ENCODE peak calls at places on chromosomes 5 and 9, in four cellular contexts. X, K, V and B are unnamed samples.

GRCh38 chr9:136723362-136723976 is 11.1 kb downstream of the DIPK1B start:
- DNase-seq in X (no peak), K (peak; percentile 36), V (no peak), B (no peak)

GRCh38 chr5:138809391-138809790 is 56.2 kb downstream of the CTNNA1 start:
- DNase-seq in X (no peak), K (no peak), V (no peak), B (no peak)

GRCh38 chr5:72366324-72366976 is 46.3 kb downstream of the PTCD2 start:
- DNase-seq in V (peak; percentile 93), X (peak; percentile 32), K (peak; percentile 80), B (peak; percentile 43)

GRCh38 chr5:179343902-179344300 is 1.4 kb downstream of the ADAMTS2 start:
- DNase-seq in V (peak; percentile 58), X (no peak), K (peak; percentile 49), B (no peak)

GRCh38 chr5:56588636-56589485 is 226.5 kb upstream of the MAP3K1 start:
- DNase-seq in K (peak; percentile 35), V (no peak), X (peak; percentile 78), B (peak; percentile 80)

GRCh38 chr9:95627802-95628201 is 111.0 kb upstream of the PTCH1 start:
- DNase-seq in X (no peak), K (no peak), V (peak; percentile 5), B (no peak)

GRCh38 chr9:128124873-128125574 is 2.5 kb downstream of the PTGES2 start:
- DNase-seq in V (peak; percentile 78), X (no peak), K (peak; percentile 79), B (no peak)

GRCh38 chr5:68290260-68290674 is 74.7 kb downstream of the PIK3R1 start:
- DNase-seq in X (peak; percentile 20), K (no peak), V (peak; percentile 73), B (no peak)

GRCh38 chr9:113187935-113188595 is 33.0 kb downstream of the FKBP15 start:
- DNase-seq in K (peak; percentile 90), X (no peak), V (peak; percentile 98), B (no peak)

GRCh38 chr9:113918697-113919390 is 42.7 kb downstream of the ZNF618 start:
- DNase-seq in V (no peak), X (no peak), K (no peak), B (no peak)

GRCh38 chr9:105116047-105116868 is 128.2 kb upstream of the SLC44A1 start:
- DNase-seq in V (no peak), X (no peak), K (peak; percentile 40), B (no peak)

GRCh38 chr9:113675475-113675941 is 200.6 kb upstream of the ZNF618 start:
- DNase-seq in V (peak; percentile 91), X (no peak), K (peak; percentile 90), B (no peak)

GRCh38 chr9:129102095-129102525 is 8.5 kb downstream of the CRAT start:
- DNase-seq in K (no peak), X (no peak), V (no peak), B (no peak)

GRCh38 chr5:149282966-149283332 is 11.3 kb downstream of the AFAP1L1 start:
- DNase-seq in K (no peak), X (no peak), V (no peak), B (no peak)

GRCh38 chr5:171157775-171158174 is 151.3 kb upstream of the TLX3 start:
- DNase-seq in K (no peak), X (no peak), V (no peak), B (no peak)

GRCh38 chr5:171158581-171158980 is 150.5 kb upstream of the TLX3 start:
- DNase-seq in V (no peak), K (no peak), X (no peak), B (no peak)

GRCh38 chr5:171162165-171162564 is 146.9 kb upstream of the TLX3 start:
- DNase-seq in K (no peak), X (no peak), V (peak; percentile 7), B (no peak)

GRCh38 chr5:171166766-171167165 is 142.3 kb upstream of the TLX3 start:
- DNase-seq in V (no peak), K (no peak), X (no peak), B (no peak)

DNA sequence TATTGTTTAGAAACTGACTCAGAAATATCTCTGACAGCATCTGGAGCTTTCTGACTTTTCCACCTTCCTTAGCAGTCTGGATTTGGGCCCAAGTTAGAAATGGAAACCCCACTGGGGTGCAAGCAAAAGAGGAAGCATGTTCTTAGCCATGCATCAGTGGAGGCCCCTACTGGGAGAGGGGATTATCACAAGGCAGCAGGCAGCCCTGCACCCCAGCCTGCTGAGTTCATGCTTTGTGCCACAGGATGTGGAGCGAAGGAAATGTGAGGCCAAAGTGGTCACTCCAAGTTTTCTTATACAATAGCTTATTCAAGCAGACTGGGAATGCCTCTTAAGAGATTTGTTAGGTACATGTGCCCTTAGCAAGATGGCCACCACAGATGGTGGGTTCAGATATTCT is 146.4 kb upstream of the TLX3 start:
- DNase-seq in K (peak; percentile 47), X (no peak), V (peak; percentile 80), B (peak; percentile 9)
- TF ChIP-seq CTCF in K (peak; percentile 60), X (peak; percentile 44), V (peak; percentile 83), B (no peak)

GRCh38 chr5:115170128-115170923 is 618 bp upstream of the TRIM36 start:
- DNase-seq in X (no peak), K (no peak), V (peak; percentile 29), B (peak; percentile 32)

GRCh38 chr5:115166744-115167393 is 2.8 kb downstream of the TRIM36 start:
- DNase-seq in K (no peak), V (no peak), X (no peak), B (no peak)

GRCh38 chr5:115168829-115169391 is 798 bp downstream of the TRIM36 start:
- DNase-seq in K (peak; percentile 67), V (peak; percentile 4), X (peak; percentile 40), B (peak; percentile 44)

GRCh38 chr5:115170924-115171510 is 1.3 kb upstream of the TRIM36 start:
- DNase-seq in V (peak; percentile 5), X (no peak), K (peak; percentile 52), B (no peak)

DNA sequence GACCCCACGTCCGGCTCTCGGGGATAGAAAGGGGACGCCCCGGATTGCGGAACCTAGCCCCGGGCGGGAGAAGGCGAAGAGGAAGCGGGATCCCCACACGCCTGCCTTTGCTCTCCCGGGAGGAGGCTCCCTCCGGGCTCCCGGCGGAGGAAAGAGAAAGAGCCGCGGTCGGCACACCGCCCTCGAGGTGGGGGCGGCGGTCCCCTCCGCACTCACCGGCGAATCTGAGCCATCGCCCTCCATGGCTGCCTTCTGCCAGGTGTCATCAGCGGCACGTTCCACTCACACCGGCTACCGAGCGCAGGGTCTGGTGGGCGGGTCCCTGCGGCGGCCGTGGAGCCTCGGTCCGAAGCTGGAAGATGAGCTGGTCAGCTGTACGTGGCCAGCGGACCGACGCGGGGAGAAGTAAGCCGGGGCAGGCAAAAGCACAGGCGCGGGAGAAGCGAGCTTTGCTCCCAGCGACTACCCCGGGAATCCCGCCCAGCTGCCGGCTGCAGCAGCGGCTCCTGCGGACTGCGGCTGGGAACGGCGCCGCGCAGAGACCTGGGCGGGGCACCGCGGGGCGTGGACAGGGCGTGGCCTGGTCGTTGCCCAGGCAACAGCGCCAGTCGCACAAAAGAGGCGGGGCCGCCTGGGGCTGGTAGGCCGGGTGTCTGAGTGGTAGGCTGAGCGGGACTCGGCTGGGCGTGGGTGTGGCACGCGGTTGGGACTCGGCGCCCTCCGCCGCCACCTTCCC is at the start of gene TRIM36:
- DNase-seq in X (peak; percentile 94), V (peak; percentile 92), K (peak; percentile 97), B (peak; percentile 95)
- TF ChIP-seq CTCF in X (peak; percentile 24), V (peak; percentile 25), K (no peak), B (no peak)

GRCh38 chr5:127439544-127440096 is 77.8 kb upstream of the PRRC1 start:
- DNase-seq in V (no peak), K (no peak), X (no peak), B (no peak)

GRCh38 chr5:127446626-127447025 is 70.8 kb upstream of the PRRC1 start:
- DNase-seq in K (no peak), X (no peak), V (no peak), B (no peak)

GRCh38 chr5:127447822-127448221 is 69.6 kb upstream of the PRRC1 start:
- DNase-seq in V (peak; percentile 70), X (no peak), K (no peak), B (no peak)

GRCh38 chr5:127440831-127441230 is 76.6 kb upstream of the PRRC1 start:
- DNase-seq in K (no peak), X (no peak), V (peak; percentile 72), B (no peak)

GRCh38 chr5:127442085-127442484 is 75.4 kb upstream of the PRRC1 start:
- DNase-seq in K (peak; percentile 21), V (peak; percentile 59), X (peak; percentile 23), B (peak; percentile 21)
- TF ChIP-seq CTCF in K (no peak), V (peak; percentile 36), X (peak; percentile 35), B (no peak)

GRCh38 chr9:91726406-91727100 is 223.5 kb downstream of the ROR2 start:
- DNase-seq in X (no peak), V (no peak), K (no peak), B (no peak)

GRCh38 chr9:91725651-91726050 is 224.4 kb downstream of the ROR2 start:
- DNase-seq in K (no peak), V (no peak), X (no peak), B (no peak)

GRCh38 chr9:91727972-91728371 is 222.1 kb downstream of the ROR2 start:
- DNase-seq in X (no peak), K (no peak), V (no peak), B (no peak)

GRCh38 chr9:91729558-91729842 is 220.5 kb downstream of the ROR2 start:
- DNase-seq in V (no peak), K (no peak), X (no peak), B (no peak)

GRCh38 chr9:91727316-91727861 is 222.6 kb downstream of the ROR2 start:
- DNase-seq in V (peak; percentile 73), K (peak; percentile 53), X (peak; percentile 84), B (peak; percentile 81)
- TF ChIP-seq CTCF in V (peak; percentile 76), K (peak; percentile 46), X (peak; percentile 72), B (peak; percentile 68)

DNA sequence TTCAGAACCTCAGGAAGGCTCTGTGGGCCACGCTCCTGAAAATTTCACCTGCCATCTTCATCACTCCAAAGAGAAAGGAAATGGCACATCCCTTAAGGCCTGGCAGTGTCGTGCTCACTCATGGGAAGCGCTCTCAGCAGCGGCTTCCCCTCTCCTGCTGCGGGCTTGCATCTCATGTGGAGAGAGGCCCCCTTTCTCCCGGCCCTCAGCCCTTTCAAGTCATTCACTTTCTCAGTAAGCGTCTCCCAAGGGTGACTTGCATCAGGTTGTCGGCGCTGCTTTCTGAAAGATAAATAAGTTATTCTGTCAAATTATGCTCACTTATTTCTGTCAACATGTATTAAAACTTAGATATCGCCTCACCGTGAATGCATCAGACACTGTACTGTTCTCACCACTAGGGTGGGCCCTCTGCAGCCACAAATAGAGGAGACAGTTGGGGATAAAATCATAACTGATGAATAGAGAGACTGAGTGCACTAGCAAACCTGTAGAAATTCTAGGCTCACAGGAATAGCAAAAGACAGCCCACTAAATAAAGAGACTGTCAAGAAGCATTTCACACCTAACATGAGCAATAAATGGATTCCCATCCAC is 174.6 kb downstream of the RFK start:
- DNase-seq in K (no peak), V (peak; percentile 58), X (no peak), B (no peak)
- TF ChIP-seq CTCF in K (peak; percentile 15), V (peak; percentile 72), X (peak; percentile 7), B (no peak)

DNA sequence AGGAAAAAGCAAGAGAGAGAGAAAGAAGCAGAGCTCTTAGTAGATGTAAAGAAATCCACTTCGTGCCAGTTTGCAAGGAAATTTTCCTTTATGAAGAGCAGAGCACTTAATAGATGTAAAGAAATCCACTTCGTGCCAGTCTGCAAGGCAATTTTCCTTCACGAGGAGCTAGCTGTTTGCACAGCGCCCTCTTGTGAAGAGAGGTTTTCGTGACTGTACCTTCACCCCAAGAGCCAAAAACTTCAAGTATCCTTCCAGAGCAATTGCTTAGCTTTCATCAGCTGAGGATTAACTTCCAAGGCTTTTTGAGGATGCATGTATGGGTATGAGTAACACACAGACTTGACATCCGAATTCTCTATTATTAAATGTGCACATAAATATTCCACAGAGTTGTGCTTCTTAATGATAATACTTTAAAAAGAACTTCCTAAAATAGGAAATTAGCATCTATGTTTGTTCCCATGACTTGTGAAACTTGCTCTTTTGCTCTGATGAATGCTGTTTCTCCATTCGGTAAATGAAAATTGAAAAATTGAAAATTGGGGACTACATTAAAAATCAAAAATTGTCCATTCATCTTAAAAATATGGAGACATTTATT is 525.6 kb downstream of the PDE4D start:
- DNase-seq in V (peak; percentile 90), K (peak; percentile 66), X (peak; percentile 18), B (peak; percentile 31)
- TF ChIP-seq CTCF in V (peak; percentile 93), K (peak; percentile 76), X (peak; percentile 72), B (peak; percentile 59)